ENCODE peak calls at places on chromosomes 3 and 15, in eight cellular contexts. M is GM13977; K is neuronal stem cell; W is Kasumi-1; T is RWPE1; U is AG08395; B is NCI-H1436; G is stimulated activated CD4-positive, alpha-beta T cell treated with anti-CD3 and anti-CD28 coated beads, Interleukin-2, amount 100 ng/mL, for 24 hours. X is an unnamed sample.
A peak's percentile ranks its signal among the peaks of the same experiment; 100 is the strongest.

GRCh38 chr15:101482526-101483371 is 6.8 kb downstream of the PCSK6 start:
- DNase-seq in M (no peak), K (no peak), W (no peak), T (peak; percentile 58), U (no peak), B (no peak), G (no peak), X (no peak)

GRCh38 chr3:32241100-32241499 is 2.6 kb downstream of the CMTM8 start:
- DNase-seq in M (no peak), K (no peak), W (no peak), T (no peak), U (no peak), B (no peak), G (no peak), X (no peak)

GRCh38 chr15:92393994-92394326 is 279 bp downstream of the ST8SIA2 start:
- DNase-seq in M (no peak), K (peak; percentile 49), W (no peak), T (no peak), U (no peak), B (no peak), G (no peak), X (no peak)

GRCh38 chr15:69265347-69265955 is 33.3 kb upstream of the PAQR5 start:
- DNase-seq in M (no peak), K (no peak), W (peak; percentile 23), T (peak; percentile 42), U (peak; percentile 30), B (peak; percentile 29), G (no peak), X (no peak)

GRCh38 chr3:57706462-57706861 is 13.6 kb upstream of the DENND6A start:
- DNase-seq in M (no peak), K (no peak), W (no peak), T (peak; percentile 76), U (peak; percentile 65), B (no peak), G (no peak), X (no peak)

GRCh38 chr3:44337253-44337652 is 1.3 kb upstream of the TCAIM start:
- DNase-seq in M (no peak), K (no peak), W (no peak), T (no peak), U (no peak), B (no peak), G (no peak), X (no peak)

GRCh38 chr15:38127306-38127731 is 125.3 kb upstream of the SPRED1 start:
- DNase-seq in M (no peak), K (no peak), W (no peak), T (no peak), U (no peak), B (no peak), G (no peak), X (no peak)

GRCh38 chr3:42804831-42805821 is 836 bp upstream of the HIGD1A start:
- DNase-seq in M (no peak), K (peak; percentile 35), W (no peak), T (no peak), U (no peak), B (no peak), G (no peak), X (peak; percentile 64)

GRCh38 chr3:9213019-9213646 is 36.3 kb downstream of the SRGAP3 start:
- DNase-seq in M (no peak), K (no peak), W (peak; percentile 1), T (no peak), U (no peak), B (no peak), G (no peak), X (no peak)

GRCh38 chr3:171068658-171069057 is 42.1 kb upstream of the SLC2A2 start:
- DNase-seq in M (no peak), K (no peak), W (no peak), T (no peak), U (no peak), B (no peak), G (no peak), X (no peak)

GRCh38 chr3:11362600-11362999 is 90.4 kb downstream of the ATG7 start:
- DNase-seq in M (no peak), K (no peak), W (no peak), T (no peak), U (peak; percentile 60), B (no peak), G (no peak), X (no peak)

GRCh38 chr3:127455541-127456450 is 134.7 kb downstream of the TPRA1 start:
- DNase-seq in M (peak; percentile 95), K (peak; percentile 87), W (peak; percentile 62), T (peak; percentile 84), U (peak; percentile 86), B (peak; percentile 77), G (peak; percentile 55), X (peak; percentile 79)

GRCh38 chr3:101791778-101792177 is 12.8 kb downstream of the NXPE3 start:
- DNase-seq in M (no peak), K (no peak), W (no peak), T (no peak), U (no peak), B (no peak), G (no peak), X (no peak)

GRCh38 chr15:66883322-66883911 is 181.4 kb downstream of the SMAD6 start:
- DNase-seq in M (no peak), K (peak; percentile 84), W (no peak), T (peak; percentile 97), U (peak; percentile 96), B (no peak), G (no peak), X (peak; percentile 83)

GRCh38 chr3:118144919-118145318 is 889.7 kb downstream of the IGSF11 start:
- DNase-seq in M (no peak), K (no peak), W (no peak), T (no peak), U (no peak), B (no peak), G (no peak), X (no peak)

GRCh38 chr3:178097576-178097975 is 438.7 kb upstream of the KCNMB2 start:
- DNase-seq in M (no peak), K (no peak), W (no peak), T (no peak), U (peak; percentile 76), B (no peak), G (no peak), X (no peak)